ENCODE peak calls at places on chromosomes 5 and 9, in nine cellular contexts. X is WERI-Rb-1; K is HL-60; Y is osteoblast; L is psoas muscle; G is AG04450; H is naive thymus-derived CD4-positive, alpha-beta T cell; U is fibroblast of lung; F is sigmoid colon. S is an unnamed sample.

GRCh38 chr9:101711330-101711941 is 27.0 kb downstream of the GRIN3A start:
- DNase-seq in G (no peak), F (no peak), K (peak), H (no peak), L (no peak), U (no peak), Y (no peak), X (peak), S (no peak)

GRCh38 chr5:40962207-40962955 is 53.1 kb downstream of the C7 start:
- DNase-seq in H (no peak), F (no peak), U (no peak), L (no peak), K (no peak), G (no peak), Y (no peak), X (no peak), S (no peak)

GRCh38 chr9:121372563-121373400 is 2.7 kb upstream of the STOM start:
- DNase-seq in X (peak), Y (peak), F (peak), L (no peak), H (no peak), G (peak), U (peak), K (no peak), S (peak)

GRCh38 chr5:74094096-74094778 is 468.2 kb downstream of the ARHGEF28 start:
- DNase-seq in F (no peak), U (peak), L (no peak), G (no peak), Y (no peak), K (no peak), H (no peak), X (no peak), S (no peak)

GRCh38 chr5:31823477-31823876 is 184.5 kb downstream of the PDZD2 start:
- DNase-seq in G (no peak), F (no peak), Y (no peak), U (no peak), H (no peak), L (no peak), X (no peak), K (no peak), S (no peak)

GRCh38 chr5:127648997-127649550 is at the start of gene CTXN3:
- DNase-seq in H (no peak), G (no peak), Y (peak), L (no peak), F (no peak), X (no peak), U (no peak), K (no peak), S (peak)

GRCh38 chr5:179374506-179375235 is 29.4 kb upstream of the ADAMTS2 start:
- DNase-seq in H (no peak), U (no peak), F (peak), X (no peak), G (no peak), K (no peak), L (no peak), Y (peak), S (no peak)

GRCh38 chr9:105842023-105842644 is 147.8 kb downstream of the TMEM38B start:
- DNase-seq in Y (no peak), X (peak), K (peak), H (no peak), U (peak), F (no peak), L (no peak), G (no peak), S (no peak)

GRCh38 chr5:176429972-176430371 is 13.6 kb upstream of the CLTB start:
- DNase-seq in H (no peak), L (no peak), K (no peak), Y (peak), X (no peak), U (no peak), G (no peak), F (no peak), S (no peak)

GRCh38 chr5:176425138-176425537 is 8.8 kb upstream of the CLTB start:
- DNase-seq in U (peak), G (no peak), H (no peak), Y (no peak), L (no peak), K (no peak), X (no peak), F (no peak), S (no peak)

GRCh38 chr5:176424181-176424580 is 7.8 kb upstream of the CLTB start:
- DNase-seq in H (no peak), L (no peak), G (no peak), Y (no peak), X (no peak), K (no peak), U (no peak), F (no peak), S (no peak)

GRCh38 chr5:176427971-176428370 is 11.6 kb upstream of the CLTB start:
- DNase-seq in H (no peak), K (no peak), L (no peak), G (no peak), X (no peak), Y (peak), U (no peak), F (no peak), S (no peak)

GRCh38 chr5:176425791-176426190 is 9.5 kb upstream of the CLTB start:
- DNase-seq in G (no peak), U (no peak), Y (no peak), K (no peak), L (no peak), H (no peak), X (no peak), F (no peak), S (no peak)
- H3K27ac ChIP-seq in G (no peak), U (no peak), Y (no peak), K (no peak), L (no peak), H (no peak), X (no peak), F (no peak), S (peak)

GRCh38 chr5:150114102-150114641 is 27.8 kb upstream of the CSF1R start:
- DNase-seq in G (no peak), U (no peak), F (no peak), X (no peak), L (no peak), K (no peak), H (no peak), Y (no peak), S (no peak)
- H3K27ac ChIP-seq in G (peak), U (no peak), F (no peak), X (no peak), L (no peak), K (no peak), H (no peak), Y (no peak), S (no peak)

GRCh38 chr9:112868956-112869594 is 21.6 kb downstream of the SLC46A2 start:
- DNase-seq in K (no peak), Y (no peak), G (no peak), U (no peak), L (no peak), H (no peak), X (no peak), F (peak), S (no peak)
- H3K27ac ChIP-seq in K (no peak), Y (no peak), G (no peak), U (no peak), L (peak), H (no peak), X (no peak), F (no peak), S (peak)

GRCh38 chr9:113589407-113589806 is 125.9 kb downstream of the RGS3 start:
- DNase-seq in X (no peak), H (no peak), Y (peak), L (peak), F (peak), U (no peak), K (no peak), G (no peak), S (no peak)

GRCh38 chr9:113588242-113588810 is 124.8 kb downstream of the RGS3 start:
- DNase-seq in K (no peak), F (peak), U (no peak), H (no peak), Y (peak), X (no peak), G (no peak), L (peak), S (no peak)

GRCh38 chr9:113587471-113588031 is 124.0 kb downstream of the RGS3 start:
- DNase-seq in F (peak), G (no peak), L (peak), K (no peak), Y (peak), H (no peak), U (peak), X (peak), S (no peak)

GRCh38 chr9:113589890-113590289 is 126.4 kb downstream of the RGS3 start:
- DNase-seq in X (no peak), H (no peak), Y (peak), K (peak), F (peak), U (peak), G (no peak), L (peak), S (no peak)

DNA sequence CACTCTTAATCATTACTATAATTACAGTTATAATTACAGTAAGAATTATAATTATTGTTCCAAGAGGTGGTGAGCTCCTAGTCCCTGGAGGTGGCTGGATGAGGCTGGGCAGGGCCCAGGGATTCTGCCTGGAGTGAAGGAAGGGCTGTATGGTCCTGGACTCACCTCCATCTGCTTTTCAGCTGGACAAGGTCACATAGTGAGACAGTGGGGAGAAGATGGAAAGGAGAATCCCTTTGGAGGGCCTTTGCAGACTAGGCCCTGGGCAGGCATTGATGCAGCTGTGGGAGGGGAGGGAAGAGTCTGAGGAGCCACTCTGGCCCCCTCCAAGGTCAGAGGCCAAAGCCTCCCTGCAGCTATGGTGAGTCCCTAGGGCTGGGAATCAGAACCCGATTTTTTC is 125.4 kb downstream of the RGS3 start:
- DNase-seq in F (peak), H (no peak), K (no peak), G (no peak), Y (no peak), U (no peak), X (no peak), L (peak), S (no peak)
- H3K27ac ChIP-seq in F (peak), H (no peak), K (no peak), G (no peak), Y (no peak), U (no peak), X (no peak), L (peak), S (no peak)

DNA sequence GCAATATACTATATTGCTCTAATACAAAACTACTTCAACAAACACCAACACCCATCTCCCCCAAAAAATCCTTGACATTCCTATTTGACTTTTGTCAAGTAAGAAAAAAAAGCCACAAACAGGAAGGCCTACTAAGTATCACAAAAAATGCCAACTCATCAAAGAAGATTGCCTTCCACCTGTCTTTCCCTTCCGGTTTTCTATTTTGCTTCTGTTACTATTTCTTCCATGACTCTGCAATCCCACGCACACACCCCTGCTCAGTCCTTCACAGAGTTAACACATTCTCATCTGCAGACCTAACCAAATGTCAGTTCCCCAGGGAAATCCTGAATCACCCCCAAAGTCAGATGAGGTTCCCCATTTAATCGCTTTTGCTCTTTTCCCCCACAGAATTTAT is 15.2 kb downstream of the LPAR1 start:
- DNase-seq in L (no peak), F (no peak), U (no peak), X (no peak), K (no peak), H (no peak), Y (peak), G (no peak), S (no peak)
- H3K27ac ChIP-seq in L (no peak), F (no peak), U (no peak), X (no peak), K (no peak), H (no peak), Y (no peak), G (no peak), S (no peak)

DNA sequence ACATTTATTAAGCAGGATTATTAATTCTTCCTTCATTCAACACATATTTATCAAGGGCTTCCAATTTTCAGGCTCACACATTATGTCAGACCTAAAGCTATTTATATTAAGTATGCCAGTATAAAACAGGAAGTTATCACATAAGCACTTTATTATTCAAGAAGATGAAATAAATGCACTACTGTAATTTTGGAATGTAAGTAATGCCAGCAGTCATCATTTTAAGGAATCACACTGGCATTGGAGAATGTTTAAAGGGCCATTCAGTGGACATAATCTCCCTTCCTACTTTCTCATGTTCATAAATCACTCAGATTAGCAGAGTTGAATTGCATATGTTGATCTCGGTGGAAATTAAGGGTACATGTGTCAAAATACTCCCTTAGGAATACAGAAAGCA is 164.5 kb downstream of the GIN1 start:
- DNase-seq in Y (no peak), G (no peak), X (no peak), U (peak), L (no peak), F (no peak), K (no peak), H (no peak), S (no peak)
- H3K27ac ChIP-seq in Y (no peak), G (no peak), X (no peak), U (no peak), L (peak), F (no peak), K (no peak), H (no peak), S (no peak)

GRCh38 chr9:104091028-104091590 is 3.0 kb upstream of the SMC2 start:
- DNase-seq in K (no peak), L (no peak), U (no peak), H (no peak), Y (no peak), G (no peak), X (no peak), F (no peak), S (no peak)

GRCh38 chr9:104093162-104093561 is 947 bp upstream of the SMC2 start:
- DNase-seq in Y (peak), F (no peak), U (peak), K (no peak), X (peak), H (no peak), G (no peak), L (no peak), S (no peak)

GRCh38 chr9:104092192-104092591 is 1.9 kb upstream of the SMC2 start:
- DNase-seq in U (no peak), H (no peak), G (no peak), K (no peak), Y (no peak), L (no peak), F (no peak), X (no peak), S (no peak)

GRCh38 chr9:104090578-104090977 is 3.5 kb upstream of the SMC2 start:
- DNase-seq in Y (peak), G (no peak), X (no peak), U (no peak), F (no peak), H (no peak), K (no peak), L (no peak), S (no peak)

DNA sequence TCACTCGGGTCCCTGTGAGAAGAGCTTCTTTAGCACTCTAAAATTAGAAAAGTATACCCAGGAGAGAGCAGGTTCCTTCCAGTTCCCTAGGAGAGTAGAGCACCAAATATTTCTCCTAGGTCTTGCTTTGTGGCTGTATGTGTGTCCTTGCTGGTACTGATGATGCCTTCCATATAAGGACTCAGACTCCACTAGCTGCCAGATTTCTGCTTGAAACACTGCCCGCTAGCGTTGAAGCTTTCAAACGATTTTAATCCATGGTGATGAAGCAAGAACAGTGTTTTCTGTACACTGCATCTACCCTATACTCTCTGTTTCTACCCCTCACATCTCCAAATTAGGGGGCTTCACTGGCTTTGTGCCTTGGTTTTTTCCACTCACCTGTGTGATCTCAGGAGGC is 2.4 kb upstream of the SMC2 start:
- DNase-seq in Y (peak), L (no peak), U (peak), G (peak), H (no peak), K (peak), X (no peak), F (peak), S (no peak)
- H3K27ac ChIP-seq in Y (peak), L (peak), U (peak), G (peak), H (no peak), K (no peak), X (no peak), F (peak), S (peak)

S was measured in epithelial cell of prostate.